ENCODE peak calls at places on chromosomes 13 and 19, in ten cellular contexts. X, L, U, D, C, B, G, E, N and Y are unnamed samples.
A peak's percentile ranks its signal among the peaks of the same experiment; 100 is the strongest.

GRCh38 chr13:44040070-44040753 is 160.5 kb downstream of the LACC1 start:
- DNase-seq in C (no peak), D (no peak), N (no peak), U (no peak), B (peak; percentile 30), E (peak; percentile 65), X (no peak), G (no peak), L (no peak), Y (no peak)

GRCh38 chr19:3036119-3036794 is 7.2 kb upstream of the TLE2 start:
- DNase-seq in B (peak; percentile 81), N (peak; percentile 96), L (peak; percentile 88), C (peak; percentile 95), X (peak; percentile 89), G (peak; percentile 62), U (peak; percentile 94), E (peak; percentile 85), D (peak; percentile 78), Y (peak; percentile 90)

GRCh38 chr19:623974-624373 is 9.4 kb downstream of the POLRMT start:
- DNase-seq in B (no peak), U (no peak), D (no peak), G (no peak), X (peak; percentile 41), E (peak; percentile 86), L (peak; percentile 72), C (no peak), N (no peak), Y (peak; percentile 94)

GRCh38 chr19:737591-738093 is 13.3 kb upstream of the MISP start:
- DNase-seq in U (peak; percentile 70), L (peak; percentile 44), B (no peak), D (peak; percentile 60), N (peak; percentile 87), E (peak; percentile 20), C (peak; percentile 47), X (peak; percentile 9), G (peak; percentile 30), Y (no peak)

GRCh38 chr13:110359840-110360301 is 52.8 kb downstream of the COL4A2 start:
- DNase-seq in C (no peak), B (no peak), X (no peak), D (no peak), U (no peak), L (no peak), E (no peak), N (peak; percentile 48), G (no peak), Y (no peak)

GRCh38 chr19:13154241-13154778 is 4.1 kb downstream of the IER2 start:
- DNase-seq in B (peak; percentile 86), G (no peak), D (peak; percentile 69), E (peak; percentile 95), U (peak; percentile 93), N (peak; percentile 86), X (peak; percentile 97), L (peak; percentile 69), C (peak; percentile 95), Y (peak; percentile 86)

GRCh38 chr19:10797541-10798256 is 38.3 kb downstream of the TMED1 start:
- DNase-seq in N (no peak), B (no peak), C (no peak), U (no peak), G (peak; percentile 72), L (no peak), X (no peak), E (no peak), D (peak; percentile 90), Y (no peak)

GRCh38 chr19:48907671-48908070 is 7.6 kb downstream of the NUCB1 start:
- DNase-seq in N (no peak), B (no peak), G (no peak), L (no peak), E (no peak), U (peak; percentile 71), X (no peak), D (no peak), C (no peak), Y (no peak)

GRCh38 chr19:47489072-47489914 is 5.3 kb upstream of the KPTN start:
- DNase-seq in D (no peak), X (no peak), E (peak; percentile 59), U (no peak), C (no peak), B (no peak), L (no peak), G (no peak), N (no peak), Y (no peak)

GRCh38 chr19:8517551-8518442 is 3.8 kb upstream of the ZNF414 start:
- DNase-seq in G (peak; percentile 55), E (peak; percentile 85), D (peak; percentile 49), X (peak; percentile 84), L (no peak), U (no peak), B (peak; percentile 75), C (no peak), N (no peak), Y (no peak)

GRCh38 chr19:43789029-43789428 is 8.3 kb upstream of the KCNN4 start:
- DNase-seq in G (no peak), D (no peak), U (no peak), L (peak; percentile 48), B (no peak), C (no peak), X (peak; percentile 40), N (peak; percentile 47), E (peak; percentile 55), Y (peak; percentile 55)

GRCh38 chr13:63944896-63945295 is 2529.2 kb upstream of the PCDH20 start:
- DNase-seq in U (no peak), G (no peak), X (no peak), D (no peak), L (no peak), E (no peak), B (no peak), C (no peak), N (no peak), Y (no peak)

GRCh38 chr13:106498571-106498970 is 36.9 kb downstream of the EFNB2 start:
- DNase-seq in N (no peak), E (no peak), G (no peak), B (no peak), X (no peak), L (no peak), D (no peak), C (no peak), U (no peak), Y (no peak)

GRCh38 chr19:53517114-53517741 is 20.7 kb upstream of the ZNF331 start:
- DNase-seq in X (no peak), C (no peak), U (no peak), D (no peak), B (no peak), N (no peak), L (no peak), G (no peak), E (no peak), Y (no peak)

GRCh38 chr19:12331211-12331941 is 2.1 kb downstream of the ZNF563 start:
- DNase-seq in G (peak; percentile 0), D (peak; percentile 85), N (no peak), E (no peak), B (no peak), L (no peak), C (no peak), U (no peak), X (no peak), Y (no peak)

GRCh38 chr13:111396457-111396856 is 76.0 kb downstream of the TEX29 start:
- DNase-seq in C (no peak), G (no peak), D (no peak), X (no peak), B (no peak), N (no peak), L (no peak), E (no peak), U (no peak), Y (no peak)